ENCODE peak calls at places on chromosome 5, in five cellular contexts. D, X, P, B and W are unnamed samples.

GRCh38 chr5:151825445-151825844 is 53.7 kb downstream of the G3BP1 start:
- DNase-seq in D (peak), X (peak), P (peak), B (peak), W (peak)

GRCh38 chr5:1009359-1010180 is 968 bp downstream of the NKD2 start:
- DNase-seq in D (no peak), X (no peak), P (no peak), B (no peak), W (no peak)

GRCh38 chr5:107615173-107615856 is 55.4 kb downstream of the EFNA5 start:
- DNase-seq in D (no peak), X (no peak), P (no peak), B (no peak), W (no peak)

GRCh38 chr5:80193421-80193820 is 62.4 kb downstream of the SERINC5 start:
- DNase-seq in D (no peak), X (no peak), P (no peak), B (no peak), W (no peak)

GRCh38 chr5:157564149-157564711 is 11.3 kb downstream of the ADAM19 start:
- DNase-seq in D (no peak), X (no peak), P (no peak), B (no peak), W (no peak)

GRCh38 chr5:100708625-100709171 is 173.5 kb downstream of the FAM174A start:
- DNase-seq in D (no peak), X (no peak), P (no peak), B (no peak), W (no peak)

GRCh38 chr5:147690595-147690994 is 91.9 kb downstream of the JAKMIP2 start:
- DNase-seq in D (peak), X (peak), P (no peak), B (no peak), W (no peak)

GRCh38 chr5:1737790-1738405 is 61.7 kb downstream of the MRPL36 start:
- DNase-seq in D (peak), X (peak), P (no peak), B (no peak), W (no peak)

GRCh38 chr5:37088041-37088440 is 161.1 kb downstream of the CPLANE1 start:
- DNase-seq in D (no peak), X (no peak), P (no peak), B (no peak), W (no peak)

GRCh38 chr5:102666164-102666951 is 88.7 kb upstream of the PAM start:
- DNase-seq in D (peak), X (no peak), P (no peak), B (peak), W (no peak)

GRCh38 chr5:108743344-108743743 is 4.4 kb upstream of the FER start:
- DNase-seq in D (no peak), X (no peak), P (no peak), B (peak), W (no peak)

GRCh38 chr5:158382473-158382872 is 523.5 kb upstream of the CLINT1 start:
- DNase-seq in D (no peak), X (peak), P (peak), B (no peak), W (peak)